ENCODE peak calls at places on chromosomes 5 and 9, in ten cellular contexts. One of them, this sample, is unnamed.

GRCh38 chr5:24222866-24223265 is 421.9 kb downstream of the CDH10 start:
- DNase-seq in HCT116: no peak
- DNase-seq in uterus: no peak
- DNase-seq in suprapubic skin: no peak
- DNase-seq in prostate gland: no peak
- DNase-seq in heart left ventricle: no peak
- DNase-seq in tibial nerve: no peak
- DNase-seq in ovary: no peak
- DNase-seq in body of pancreas: no peak
- DNase-seq in right lobe of liver: no peak
- DNase-seq in this sample: no peak

GRCh38 chr5:60844429-60844890 is 391 bp upstream of the ELOVL7 start:
- DNase-seq in HCT116: peak; percentile 16
- DNase-seq in uterus: no peak
- DNase-seq in suprapubic skin: no peak
- DNase-seq in prostate gland: no peak
- DNase-seq in heart left ventricle: no peak
- DNase-seq in tibial nerve: no peak
- DNase-seq in ovary: no peak
- DNase-seq in body of pancreas: no peak
- DNase-seq in right lobe of liver: no peak
- DNase-seq in this sample: no peak

GRCh38 chr9:11973011-11973410 is 720.2 kb upstream of the TYRP1 start:
- DNase-seq in HCT116: no peak
- DNase-seq in uterus: no peak
- DNase-seq in suprapubic skin: no peak
- DNase-seq in prostate gland: no peak
- DNase-seq in heart left ventricle: no peak
- DNase-seq in tibial nerve: no peak
- DNase-seq in ovary: no peak
- DNase-seq in body of pancreas: no peak
- DNase-seq in right lobe of liver: no peak
- DNase-seq in this sample: no peak

GRCh38 chr5:76790632-76791290 is 28.1 kb upstream of the F2RL1 start:
- DNase-seq in HCT116: peak; percentile 95
- DNase-seq in uterus: no peak
- DNase-seq in suprapubic skin: no peak
- DNase-seq in prostate gland: no peak
- DNase-seq in heart left ventricle: peak; percentile 34
- DNase-seq in tibial nerve: peak; percentile 39
- DNase-seq in ovary: no peak
- DNase-seq in body of pancreas: no peak
- DNase-seq in right lobe of liver: no peak
- DNase-seq in this sample: no peak

GRCh38 chr5:1800470-1801060 is 642 bp upstream of the NDUFS6 start:
- DNase-seq in HCT116: no peak
- DNase-seq in uterus: no peak
- DNase-seq in suprapubic skin: peak; percentile 21
- DNase-seq in prostate gland: no peak
- DNase-seq in heart left ventricle: no peak
- DNase-seq in tibial nerve: no peak
- DNase-seq in ovary: peak; percentile 44
- DNase-seq in body of pancreas: no peak
- DNase-seq in right lobe of liver: no peak
- DNase-seq in this sample: no peak

GRCh38 chr9:8855046-8855445 is 1055.5 kb upstream of the DMAC1 start:
- DNase-seq in HCT116: no peak
- DNase-seq in uterus: no peak
- DNase-seq in suprapubic skin: no peak
- DNase-seq in prostate gland: no peak
- DNase-seq in heart left ventricle: no peak
- DNase-seq in tibial nerve: no peak
- DNase-seq in ovary: no peak
- DNase-seq in body of pancreas: no peak
- DNase-seq in right lobe of liver: no peak
- DNase-seq in this sample: no peak

GRCh38 chr5:54785729-54786548 is 199.5 kb downstream of the ESM1 start:
- DNase-seq in HCT116: no peak
- DNase-seq in uterus: no peak
- DNase-seq in suprapubic skin: no peak
- DNase-seq in prostate gland: peak; percentile 5
- DNase-seq in heart left ventricle: peak; percentile 60
- DNase-seq in tibial nerve: peak; percentile 44
- DNase-seq in ovary: no peak
- DNase-seq in body of pancreas: no peak
- DNase-seq in right lobe of liver: peak; percentile 76
- DNase-seq in this sample: peak; percentile 86

GRCh38 chr9:89786650-89787049 is 181.8 kb downstream of the GADD45G start:
- DNase-seq in HCT116: no peak
- DNase-seq in uterus: no peak
- DNase-seq in suprapubic skin: peak; percentile 1
- DNase-seq in prostate gland: peak; percentile 25
- DNase-seq in heart left ventricle: peak; percentile 48
- DNase-seq in tibial nerve: peak; percentile 22
- DNase-seq in ovary: no peak
- DNase-seq in body of pancreas: peak; percentile 27
- DNase-seq in right lobe of liver: no peak
- DNase-seq in this sample: no peak

GRCh38 chr5:138620661-138621224 is 45.5 kb upstream of the HSPA9 start:
- DNase-seq in HCT116: no peak
- DNase-seq in uterus: no peak
- DNase-seq in suprapubic skin: peak; percentile 19
- DNase-seq in prostate gland: no peak
- DNase-seq in heart left ventricle: no peak
- DNase-seq in tibial nerve: no peak
- DNase-seq in ovary: no peak
- DNase-seq in body of pancreas: no peak
- DNase-seq in right lobe of liver: no peak
- DNase-seq in this sample: no peak

GRCh38 chr9:134864821-134865190 is 15.8 kb upstream of the FCN2 start:
- DNase-seq in HCT116: no peak
- DNase-seq in uterus: no peak
- DNase-seq in suprapubic skin: peak; percentile 44
- DNase-seq in prostate gland: no peak
- DNase-seq in heart left ventricle: no peak
- DNase-seq in tibial nerve: no peak
- DNase-seq in ovary: peak; percentile 20
- DNase-seq in body of pancreas: no peak
- DNase-seq in right lobe of liver: peak; percentile 40
- DNase-seq in this sample: peak; percentile 51

GRCh38 chr5:136030956-136031611 is 2.3 kb downstream of the TGFBI start:
- DNase-seq in HCT116: no peak
- DNase-seq in uterus: no peak
- DNase-seq in suprapubic skin: no peak
- DNase-seq in prostate gland: no peak
- DNase-seq in heart left ventricle: no peak
- DNase-seq in tibial nerve: no peak
- DNase-seq in ovary: no peak
- DNase-seq in body of pancreas: no peak
- DNase-seq in right lobe of liver: peak; percentile 8
- DNase-seq in this sample: peak; percentile 61

GRCh38 chr5:136033244-136033643 is 4.5 kb downstream of the TGFBI start:
- DNase-seq in HCT116: no peak
- DNase-seq in uterus: no peak
- DNase-seq in suprapubic skin: no peak
- DNase-seq in prostate gland: no peak
- DNase-seq in heart left ventricle: no peak
- DNase-seq in tibial nerve: no peak
- DNase-seq in ovary: no peak
- DNase-seq in body of pancreas: no peak
- DNase-seq in right lobe of liver: no peak
- DNase-seq in this sample: peak; percentile 4

GRCh38 chr5:136030252-136030651 is 1.5 kb downstream of the TGFBI start:
- DNase-seq in HCT116: no peak
- DNase-seq in uterus: no peak
- DNase-seq in suprapubic skin: no peak
- DNase-seq in prostate gland: no peak
- DNase-seq in heart left ventricle: no peak
- DNase-seq in tibial nerve: no peak
- DNase-seq in ovary: no peak
- DNase-seq in body of pancreas: no peak
- DNase-seq in right lobe of liver: peak; percentile 9
- DNase-seq in this sample: peak; percentile 23

GRCh38 chr5:136032564-136032963 is 3.8 kb downstream of the TGFBI start:
- DNase-seq in HCT116: no peak
- DNase-seq in uterus: peak; percentile 11
- DNase-seq in suprapubic skin: peak; percentile 38
- DNase-seq in prostate gland: no peak
- DNase-seq in heart left ventricle: no peak
- DNase-seq in tibial nerve: peak; percentile 72
- DNase-seq in ovary: no peak
- DNase-seq in body of pancreas: no peak
- DNase-seq in right lobe of liver: peak; percentile 21
- DNase-seq in this sample: peak; percentile 10

DNA sequence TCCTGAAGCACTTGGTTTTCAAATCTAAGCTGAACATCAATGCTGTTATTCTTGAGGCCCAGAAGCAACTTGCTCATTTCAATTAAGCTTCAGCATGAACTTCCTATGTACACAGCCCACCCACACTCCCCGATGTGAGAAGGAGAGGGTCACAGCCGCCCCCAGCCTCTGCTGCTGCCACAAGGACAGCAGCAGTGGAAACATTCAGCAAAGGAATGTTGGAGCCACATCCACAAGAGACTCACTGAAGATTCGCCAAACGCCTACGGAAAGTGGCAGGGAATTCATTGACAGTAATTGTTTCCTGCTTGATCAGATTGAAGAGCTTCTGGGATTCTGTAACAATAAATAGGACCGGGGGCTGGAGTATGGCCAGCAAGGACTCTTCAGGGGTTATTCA is 2.9 kb downstream of the TGFBI start:
- DNase-seq in HCT116: no peak
- DNase-seq in uterus: no peak
- DNase-seq in suprapubic skin: no peak
- DNase-seq in prostate gland: no peak
- DNase-seq in heart left ventricle: no peak
- DNase-seq in tibial nerve: no peak
- DNase-seq in ovary: no peak
- DNase-seq in body of pancreas: no peak
- DNase-seq in right lobe of liver: peak; percentile 31
- DNase-seq in this sample: peak; percentile 31
- H3K4me3 ChIP-seq in HCT116: no peak overlapping the region
- H3K4me3 ChIP-seq in uterus: no peak overlapping the region
- H3K4me3 ChIP-seq in suprapubic skin: peak overlapping the region; percentile 0
- H3K4me3 ChIP-seq in prostate gland: no peak overlapping the region
- H3K4me3 ChIP-seq in heart left ventricle: no peak overlapping the region
- H3K4me3 ChIP-seq in tibial nerve: no peak overlapping the region
- H3K4me3 ChIP-seq in ovary: no peak overlapping the region
- H3K4me3 ChIP-seq in body of pancreas: no peak overlapping the region
- H3K4me3 ChIP-seq in right lobe of liver: no peak overlapping the region
- H3K4me3 ChIP-seq in this sample: no peak overlapping the region

DNA sequence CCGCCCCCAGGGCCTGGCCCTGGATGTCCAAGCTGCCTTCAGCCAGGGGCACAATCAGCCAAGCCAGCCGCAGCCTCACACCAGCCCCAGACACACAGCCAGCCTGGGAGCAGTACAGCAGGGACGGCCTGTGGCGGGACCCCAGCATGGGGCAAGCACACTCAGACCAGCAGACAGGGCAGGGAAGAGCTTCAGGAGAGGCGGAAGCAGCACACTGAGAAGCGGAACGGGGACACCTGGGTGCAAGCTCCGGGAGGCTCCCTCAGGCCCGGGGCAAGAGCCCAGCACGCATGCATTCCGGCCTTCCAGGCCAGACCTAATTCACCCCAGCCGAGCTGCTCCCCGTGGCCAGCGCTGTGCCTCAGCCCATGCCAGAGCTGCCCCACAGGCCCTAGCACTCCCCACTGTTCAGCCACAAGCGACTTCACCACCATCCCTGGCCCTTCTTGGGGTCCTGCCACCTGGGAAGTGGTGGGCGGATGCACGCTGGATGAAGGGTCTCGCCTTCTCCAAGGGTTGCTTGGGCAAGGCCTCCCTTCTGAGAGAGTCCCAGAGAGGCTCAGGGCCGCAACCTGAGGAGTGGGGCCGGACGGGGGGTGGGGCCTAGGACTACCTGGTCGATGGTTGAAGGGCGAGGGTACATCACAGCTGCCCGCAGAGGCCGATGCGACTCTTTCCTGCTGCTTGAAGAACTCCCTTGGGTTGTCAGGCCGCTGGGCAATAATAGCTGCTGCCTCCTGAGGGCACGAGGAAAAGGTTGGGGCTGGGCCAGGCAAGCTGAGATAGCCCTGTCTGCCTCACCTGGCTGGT is 13.4 kb downstream of the DBN1 start:
- DNase-seq in HCT116: no peak
- DNase-seq in uterus: no peak
- DNase-seq in suprapubic skin: peak; percentile 60
- DNase-seq in prostate gland: no peak
- DNase-seq in heart left ventricle: no peak
- DNase-seq in tibial nerve: no peak
- DNase-seq in ovary: no peak
- DNase-seq in body of pancreas: no peak
- DNase-seq in right lobe of liver: no peak
- DNase-seq in this sample: no peak
- TF ChIP-seq POLR2A in HCT116: no peak
- TF ChIP-seq POLR2A in uterus: no peak
- TF ChIP-seq POLR2A in suprapubic skin: no peak
- TF ChIP-seq POLR2A in prostate gland: no peak
- TF ChIP-seq POLR2A in heart left ventricle: no peak
- TF ChIP-seq POLR2A in tibial nerve: no peak
- TF ChIP-seq POLR2A in ovary: no peak
- TF ChIP-seq POLR2A in body of pancreas: no peak
- TF ChIP-seq POLR2A in right lobe of liver: no peak
- TF ChIP-seq POLR2A in this sample: no peak

DNA sequence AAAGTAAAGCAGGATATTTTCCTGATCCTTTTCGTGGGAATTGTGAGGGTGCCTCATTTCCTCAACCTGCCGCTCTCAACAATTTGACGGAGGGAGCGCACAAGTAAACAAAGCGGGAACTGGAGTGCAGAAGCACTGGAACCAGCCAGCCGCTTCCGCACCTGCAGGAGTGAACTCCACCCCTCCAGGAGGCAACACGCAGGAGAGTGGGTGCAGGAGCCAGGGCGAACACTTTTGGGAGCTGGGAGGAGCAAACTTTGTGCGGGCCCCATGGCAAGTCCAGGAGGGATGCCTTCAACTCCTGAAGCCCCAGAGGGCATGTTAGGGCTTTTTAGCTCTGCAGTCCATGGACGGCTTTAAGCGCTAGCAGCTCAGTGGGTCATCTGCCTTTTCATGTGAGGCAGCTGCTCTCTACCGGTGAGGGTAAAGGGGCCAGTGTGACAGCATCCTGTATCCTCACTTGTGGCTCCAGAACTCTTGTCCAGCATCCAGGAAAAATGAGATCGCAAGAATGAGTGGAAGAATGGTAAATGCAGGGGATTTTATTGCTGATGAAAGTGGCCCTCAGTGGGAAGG is 757.2 kb downstream of the PTPRD start:
- DNase-seq in HCT116: no peak
- DNase-seq in uterus: no peak
- DNase-seq in suprapubic skin: no peak
- DNase-seq in prostate gland: no peak
- DNase-seq in heart left ventricle: no peak
- DNase-seq in tibial nerve: no peak
- DNase-seq in ovary: no peak
- DNase-seq in body of pancreas: no peak
- DNase-seq in right lobe of liver: no peak
- DNase-seq in this sample: peak; percentile 54
- H3K4me3 ChIP-seq in HCT116: no peak overlapping the region
- H3K4me3 ChIP-seq in uterus: no peak overlapping the region
- H3K4me3 ChIP-seq in suprapubic skin: no peak overlapping the region
- H3K4me3 ChIP-seq in prostate gland: no peak overlapping the region
- H3K4me3 ChIP-seq in heart left ventricle: no peak overlapping the region
- H3K4me3 ChIP-seq in tibial nerve: no peak overlapping the region
- H3K4me3 ChIP-seq in ovary: no peak overlapping the region
- H3K4me3 ChIP-seq in body of pancreas: no peak overlapping the region
- H3K4me3 ChIP-seq in right lobe of liver: no peak overlapping the region
- H3K4me3 ChIP-seq in this sample: no peak overlapping the region

GRCh38 chr9:6008169-6008979 is 7.0 kb downstream of the RANBP6 start:
- DNase-seq in HCT116: peak; percentile 98
- DNase-seq in uterus: peak; percentile 93
- DNase-seq in suprapubic skin: peak; percentile 98
- DNase-seq in prostate gland: peak; percentile 96
- DNase-seq in heart left ventricle: peak; percentile 97
- DNase-seq in tibial nerve: peak; percentile 90
- DNase-seq in ovary: peak; percentile 93
- DNase-seq in body of pancreas: peak; percentile 99
- DNase-seq in right lobe of liver: peak; percentile 96
- DNase-seq in this sample: peak; percentile 97
- TF ChIP-seq POLR2A in HCT116: no peak
- TF ChIP-seq POLR2A in uterus: peak; percentile 12
- TF ChIP-seq POLR2A in suprapubic skin: no peak
- TF ChIP-seq POLR2A in prostate gland: peak; percentile 1
- TF ChIP-seq POLR2A in heart left ventricle: peak; percentile 7
- TF ChIP-seq POLR2A in tibial nerve: peak; percentile 35
- TF ChIP-seq POLR2A in ovary: peak; percentile 30
- TF ChIP-seq POLR2A in body of pancreas: peak; percentile 43
- TF ChIP-seq POLR2A in right lobe of liver: no peak
- TF ChIP-seq POLR2A in this sample: no peak

This sample was measured in spleen.